ENCODE peak calls at places on chromosomes 3 and 15, in ten cellular contexts. R, U, D, K, T, O, I, V, F and J are unnamed samples.

GRCh38 chr15:60803059-60803458 is 324.1 kb upstream of the ICE2 start:
- DNase-seq in I (no peak), O (no peak), F (no peak), U (no peak), D (no peak), K (no peak), T (no peak), V (no peak), R (no peak), J (no peak)

GRCh38 chr3:184562875-184563568 is 1.4 kb downstream of the EPHB3 start:
- DNase-seq in R (no peak), D (no peak), F (no peak), T (no peak), V (no peak), U (no peak), I (peak; percentile 46), O (no peak), K (no peak), J (peak; percentile 36)

GRCh38 chr3:118587037-118587741 is 447.5 kb downstream of the IGSF11 start:
- DNase-seq in R (no peak), V (no peak), D (no peak), U (no peak), I (no peak), F (no peak), K (no peak), T (no peak), O (no peak), J (no peak)

GRCh38 chr3:193560870-193561269 is 6.2 kb upstream of the ATP13A4 start:
- DNase-seq in V (no peak), I (no peak), D (no peak), K (peak; percentile 28), R (no peak), O (peak; percentile 48), U (no peak), F (no peak), T (no peak), J (no peak)

GRCh38 chr15:58387130-58387529 is 44.7 kb upstream of the LIPC start:
- DNase-seq in F (no peak), I (peak; percentile 88), D (peak; percentile 21), T (no peak), V (no peak), U (no peak), O (no peak), R (peak; percentile 74), K (no peak), J (peak; percentile 65)

GRCh38 chr3:177523991-177524438 is 326.7 kb upstream of the TBL1XR1 start:
- DNase-seq in U (no peak), F (no peak), D (no peak), T (no peak), K (no peak), I (peak; percentile 9), O (no peak), V (no peak), R (peak; percentile 84), J (no peak)

GRCh38 chr3:42936157-42936981 is 30.4 kb downstream of the ZNF662 start:
- DNase-seq in O (no peak), K (peak; percentile 20), V (peak; percentile 62), F (no peak), T (peak; percentile 72), D (peak; percentile 10), R (peak; percentile 61), I (peak; percentile 55), U (no peak), J (no peak)

GRCh38 chr15:66615846-66616245 is 50.0 kb upstream of the LCTL start:
- DNase-seq in I (no peak), V (no peak), F (no peak), T (no peak), O (no peak), K (no peak), D (no peak), R (no peak), U (no peak), J (no peak)

GRCh38 chr15:80010131-80010673 is 39.2 kb upstream of the BCL2A1 start:
- DNase-seq in T (no peak), U (no peak), K (no peak), O (no peak), I (peak; percentile 63), D (no peak), R (peak; percentile 46), F (no peak), V (no peak), J (peak; percentile 13)

GRCh38 chr3:25711090-25711489 is 46.4 kb upstream of the TOP2B start:
- DNase-seq in V (no peak), T (no peak), O (no peak), R (no peak), U (no peak), I (no peak), F (no peak), K (no peak), D (no peak), J (no peak)

GRCh38 chr3:183584246-183584913 is 28.9 kb upstream of the KLHL6 start:
- DNase-seq in T (no peak), R (peak; percentile 77), O (peak; percentile 19), F (no peak), D (peak; percentile 24), V (no peak), K (peak; percentile 57), U (peak; percentile 20), I (peak; percentile 67), J (peak; percentile 64)

GRCh38 chr3:158668506-158668905 is 3.9 kb downstream of the LXN start:
- DNase-seq in K (no peak), R (peak; percentile 76), V (no peak), T (no peak), I (peak; percentile 77), D (peak; percentile 3), U (no peak), O (no peak), F (no peak), J (no peak)

DNA sequence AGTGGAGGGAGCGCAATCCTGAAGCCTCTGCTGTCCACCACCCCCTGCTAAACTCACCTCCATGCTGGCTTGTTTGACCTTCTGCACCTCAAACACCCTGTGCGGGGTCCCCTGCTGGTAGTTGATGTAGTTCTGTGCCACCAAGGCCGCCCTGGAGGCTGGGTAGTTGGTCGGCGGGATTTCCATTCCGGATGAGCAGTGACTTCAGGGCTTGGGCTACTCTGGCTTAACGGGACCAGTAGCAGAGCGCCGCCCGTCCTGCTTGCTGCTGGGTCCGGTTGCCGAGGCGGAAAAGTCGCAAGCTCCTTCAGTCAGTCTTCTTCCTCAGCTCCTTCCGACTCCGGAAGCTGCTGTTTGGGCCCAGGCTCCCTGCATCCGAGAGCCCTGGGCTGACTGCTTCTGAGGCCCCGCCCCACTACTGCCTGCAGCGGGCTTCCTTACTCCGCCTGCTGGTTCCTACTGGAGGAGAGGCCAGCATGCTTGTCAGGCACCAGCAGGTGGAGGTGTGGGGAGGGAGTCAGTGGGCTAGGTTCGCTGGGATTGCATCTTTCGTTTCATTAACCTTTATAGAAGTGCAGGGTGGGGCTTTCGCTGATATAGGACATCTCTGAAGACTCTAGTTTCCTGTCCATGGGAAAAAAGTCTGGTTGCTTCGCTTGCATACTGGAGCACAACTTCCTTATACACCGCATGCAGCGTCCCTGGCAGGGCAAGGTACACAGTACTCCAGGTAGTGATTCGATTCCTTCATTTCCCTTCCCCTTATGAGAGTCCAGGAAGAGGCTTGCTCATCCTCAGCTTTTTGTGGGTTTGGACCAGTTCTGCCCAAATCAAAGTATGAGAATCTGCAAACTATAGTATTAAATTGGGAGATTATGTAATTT is at the start of gene LXN:
- DNase-seq in K (peak; percentile 84), T (peak; percentile 90), V (peak; percentile 92), O (peak; percentile 83), F (peak; percentile 91), R (peak; percentile 86), I (peak; percentile 81), D (peak; percentile 60), U (peak; percentile 44), J (peak; percentile 82)
- TF ChIP-seq CTCF in K (peak; percentile 89), T (peak; percentile 40), V (peak; percentile 72), O (peak; percentile 69), F (peak; percentile 81), R (peak; percentile 89), I (peak; percentile 89), D (peak; percentile 90), U (peak; percentile 16), J (peak; percentile 78)

DNA sequence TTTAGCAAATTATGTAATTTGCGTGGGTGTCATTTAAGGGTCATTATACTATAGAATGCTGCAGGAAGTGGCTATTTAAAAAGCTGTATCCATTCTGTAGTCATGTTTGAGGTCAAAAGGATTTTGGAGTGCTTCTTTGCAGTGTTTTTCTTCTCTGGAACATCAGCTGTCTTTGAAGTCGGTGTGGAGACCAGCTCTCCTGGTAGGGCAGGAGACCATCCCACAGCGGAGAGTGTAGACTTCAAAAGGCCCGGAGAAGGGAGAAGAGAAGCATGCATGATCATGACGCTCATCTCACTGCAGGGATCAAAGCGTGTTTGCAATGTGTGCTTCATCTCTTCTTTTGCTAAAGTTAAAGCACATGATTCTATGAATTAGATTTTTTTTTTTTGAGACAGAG is 19.9 kb downstream of the PXK start:
- DNase-seq in V (no peak), K (no peak), O (no peak), U (no peak), R (no peak), T (no peak), F (no peak), D (no peak), I (no peak), J (no peak)
- TF ChIP-seq CTCF in V (no peak), K (no peak), O (no peak), U (no peak), R (no peak), T (no peak), F (no peak), D (no peak), I (no peak), J (no peak)

GRCh38 chr15:38724827-38725226 is 160.2 kb upstream of the RASGRP1 start:
- DNase-seq in O (no peak), V (no peak), T (no peak), F (no peak), I (no peak), U (no peak), D (no peak), R (no peak), K (no peak), J (no peak)
- TF ChIP-seq CTCF in O (no peak), V (no peak), T (no peak), F (no peak), I (no peak), U (no peak), D (no peak), R (no peak), K (no peak), J (peak; percentile 37)

DNA sequence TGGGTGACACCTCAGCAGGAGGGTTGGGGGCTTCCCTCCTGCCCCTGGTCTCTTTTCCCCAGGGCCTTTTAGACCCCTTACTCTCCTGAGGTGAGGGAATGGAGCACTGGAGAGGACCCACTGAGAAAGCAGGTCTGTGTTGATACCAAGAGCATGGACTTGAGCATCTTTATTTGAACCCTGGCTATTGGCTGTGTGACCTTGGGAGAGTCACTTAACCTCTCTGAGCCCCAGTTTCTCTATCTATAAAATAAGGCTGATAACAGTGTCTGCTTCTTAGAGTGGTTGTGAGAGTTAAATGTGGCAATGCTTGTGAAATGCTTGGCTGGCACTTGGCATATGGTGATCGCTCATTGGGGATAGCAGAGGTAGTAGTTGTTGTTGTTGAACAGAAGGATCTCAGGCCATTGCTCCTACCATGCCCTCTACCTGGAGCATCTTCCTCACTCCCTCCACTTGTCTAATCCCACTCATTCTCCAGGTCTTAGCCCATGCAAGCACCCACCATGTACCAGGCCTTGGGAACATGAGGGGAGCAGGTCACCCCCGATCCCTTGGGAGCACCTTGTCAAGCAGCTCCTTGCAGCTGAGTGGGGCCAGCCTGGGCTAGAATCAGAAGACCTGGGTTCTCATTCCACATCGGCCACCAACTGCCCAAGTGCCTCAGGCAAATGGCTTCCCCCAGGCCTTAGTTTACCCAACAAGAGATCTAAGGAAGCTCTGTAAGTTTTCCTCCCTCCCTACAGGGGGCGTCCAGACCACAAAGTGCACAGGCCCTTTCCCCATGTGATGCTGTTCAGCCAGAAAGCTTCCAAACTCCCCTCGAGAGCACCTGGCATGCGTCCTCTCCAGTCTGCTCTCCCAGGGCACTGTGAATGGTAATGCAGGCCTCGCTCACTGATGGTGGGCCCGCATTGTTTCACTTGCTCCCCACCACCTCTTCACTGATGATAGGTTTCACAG is 96.7 kb downstream of the LSM3 start:
- DNase-seq in F (peak; percentile 55), K (no peak), D (no peak), I (no peak), U (no peak), V (no peak), O (no peak), T (no peak), R (no peak), J (no peak)
- TF ChIP-seq CTCF in F (peak; percentile 8), K (peak; percentile 21), D (peak; percentile 42), I (peak; percentile 27), U (no peak), V (peak; percentile 18), O (no peak), T (no peak), R (peak; percentile 24), J (peak; percentile 62)